ENCODE peak calls at places on chromosome 18, in seven cellular contexts. B is HepG2; V is body of pancreas; J is brain microvascular endothelial cell; Y is thoracic aorta; K is CD8-positive, alpha-beta memory T cell; L is right cardiac atrium. T is an unnamed sample.

GRCh38 chr18:32930695-32931301 is 158.0 kb upstream of the KLHL14 start:
- DNase-seq in V (no peak), L (no peak), J (no peak), Y (no peak), B (peak; percentile 55), K (no peak), T (no peak)

GRCh38 chr18:27695054-27695453 is 481.9 kb downstream of the CDH2 start:
- DNase-seq in K (no peak), J (no peak), Y (no peak), B (no peak), V (no peak), L (no peak), T (peak; percentile 16)

GRCh38 chr18:49362431-49362830 is 98.0 kb downstream of the DYM start:
- DNase-seq in L (no peak), B (no peak), K (no peak), V (no peak), Y (no peak), J (no peak), T (no peak)

GRCh38 chr18:10321576-10321975 is 132.9 kb upstream of the APCDD1 start:
- DNase-seq in L (no peak), B (no peak), K (no peak), J (no peak), V (no peak), Y (no peak), T (no peak)

GRCh38 chr18:75438891-75439290 is 11.4 kb upstream of the SMIM21 start:
- DNase-seq in K (no peak), V (no peak), L (no peak), J (no peak), Y (no peak), B (no peak), T (no peak)

GRCh38 chr18:55290898-55291297 is 297.1 kb downstream of the TCF4 start:
- DNase-seq in L (no peak), V (no peak), J (no peak), Y (no peak), K (no peak), B (no peak), T (no peak)

GRCh38 chr18:55353806-55354205 is 234.2 kb downstream of the TCF4 start:
- DNase-seq in Y (no peak), K (no peak), V (no peak), J (no peak), B (no peak), L (no peak), T (no peak)

GRCh38 chr18:74196220-74197119 is 48.1 kb downstream of the TIMM21 start:
- DNase-seq in L (no peak), K (peak; percentile 74), Y (no peak), B (peak; percentile 76), J (peak; percentile 51), V (peak; percentile 51), T (peak; percentile 63)

GRCh38 chr18:54323561-54323960 is 34.1 kb downstream of the STARD6 start:
- DNase-seq in K (no peak), B (no peak), L (no peak), Y (no peak), V (no peak), J (no peak), T (no peak)

GRCh38 chr18:43367895-43368294 is 90.6 kb upstream of the SYT4 start:
- DNase-seq in K (no peak), J (no peak), V (no peak), L (no peak), Y (no peak), B (no peak), T (no peak)
- H3K4me3 ChIP-seq in K (no peak overlapping the region), J (no peak overlapping the region), V (no peak overlapping the region), L (no peak overlapping the region), Y (no peak overlapping the region), B (no peak overlapping the region), T (no peak overlapping the region)

DNA sequence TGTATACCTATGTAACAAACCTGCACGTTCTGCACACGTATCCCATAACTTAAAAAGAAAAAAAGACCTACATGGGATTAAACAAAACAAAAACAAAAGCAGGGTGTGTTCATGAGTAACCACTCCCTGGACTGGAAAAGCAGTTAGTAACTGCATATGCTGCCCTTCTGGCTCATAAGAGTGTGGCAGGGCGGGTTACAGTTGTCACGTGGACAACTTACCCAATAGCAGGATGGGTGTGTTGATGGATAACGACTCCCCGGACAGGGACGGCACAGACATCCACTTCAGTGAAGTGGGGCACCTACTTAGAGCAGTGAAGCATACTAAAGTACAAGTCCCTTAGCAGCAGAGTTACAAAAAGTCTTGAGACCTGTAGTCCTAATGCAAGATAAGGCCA is 136.7 kb downstream of the CCBE1 start:
- DNase-seq in J (no peak), L (no peak), B (no peak), K (no peak), Y (no peak), V (no peak), T (no peak)
- H3K27ac ChIP-seq in J (no peak overlapping the region), L (no peak overlapping the region), B (no peak overlapping the region), K (no peak overlapping the region), Y (no peak overlapping the region), V (no peak overlapping the region), T (no peak overlapping the region)

GRCh38 chr18:46700026-46700425 is 43.0 kb upstream of the LOXHD1 start:
- DNase-seq in L (no peak), Y (no peak), K (no peak), B (no peak), V (no peak), J (no peak), T (no peak)

GRCh38 chr18:46696702-46697101 is 39.7 kb upstream of the LOXHD1 start:
- DNase-seq in J (no peak), B (no peak), Y (no peak), L (no peak), V (no peak), K (no peak), T (no peak)

GRCh38 chr18:46696268-46696667 is 39.2 kb upstream of the LOXHD1 start:
- DNase-seq in Y (no peak), K (no peak), V (no peak), L (no peak), J (no peak), B (no peak), T (peak; percentile 46)
- H3K4me3 ChIP-seq in Y (no peak overlapping the region), K (no peak overlapping the region), V (no peak overlapping the region), L (no peak overlapping the region), J (no peak overlapping the region), B (no peak overlapping the region), T (no peak overlapping the region)

DNA sequence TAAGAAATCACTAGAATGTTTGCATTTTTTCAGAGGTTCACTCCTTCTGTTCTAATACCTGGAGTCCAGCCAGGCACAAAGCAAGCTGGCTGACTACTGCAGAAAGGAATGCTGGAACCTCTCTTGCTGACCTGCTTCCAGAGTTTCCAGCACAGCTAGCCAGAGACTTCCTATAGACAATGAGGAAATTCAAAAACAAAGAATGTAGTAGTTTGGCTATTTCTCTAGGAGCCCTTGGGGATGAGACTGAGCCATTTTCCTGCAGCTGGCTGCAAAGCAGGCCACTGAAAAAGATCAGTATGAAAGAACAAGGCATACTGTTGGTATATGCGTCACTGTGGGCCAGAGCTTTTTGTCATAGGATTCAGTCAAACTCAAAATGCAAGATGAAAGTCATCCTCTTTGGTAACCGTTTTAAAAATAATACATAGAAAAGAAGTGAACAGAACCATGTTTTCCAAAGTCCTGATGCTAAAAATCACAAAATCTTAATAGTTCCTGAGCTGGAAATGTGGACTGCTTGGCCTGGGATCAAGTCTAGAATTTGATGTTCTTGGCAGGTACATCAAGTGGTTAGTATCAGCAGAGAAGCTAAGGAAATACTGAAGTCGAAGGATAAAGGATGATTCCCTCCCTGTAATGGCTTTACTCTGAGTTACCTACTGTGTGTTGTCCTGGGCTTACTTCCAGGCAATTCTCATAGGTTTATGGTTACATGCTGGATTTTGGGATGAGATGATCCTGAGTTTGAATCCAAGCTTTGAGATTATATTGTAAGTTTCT is 9.0 kb upstream of the DSEL start:
- DNase-seq in V (peak; percentile 49), B (peak; percentile 36), L (peak; percentile 72), J (peak; percentile 95), K (no peak), Y (no peak), T (peak; percentile 68)
- H3K27ac ChIP-seq in V (peak overlapping the region; percentile 22), B (no peak overlapping the region), L (no peak overlapping the region), J (peak overlapping the region; percentile 47), K (no peak overlapping the region), Y (peak overlapping the region; percentile 70), T (peak overlapping the region; percentile 22)

GRCh38 chr18:11852048-11852341 is 782 bp downstream of the CHMP1B start:
- DNase-seq in Y (no peak), B (no peak), V (no peak), J (no peak), L (no peak), K (peak; percentile 58), T (no peak)

GRCh38 chr18:11851156-11852047 is at the start of gene CHMP1B:
- DNase-seq in V (peak; percentile 98), J (peak; percentile 97), K (peak; percentile 97), Y (peak; percentile 92), B (peak; percentile 91), L (peak; percentile 100), T (peak; percentile 99)

GRCh38 chr18:11850821-11851155 is 425 bp upstream of the CHMP1B start:
- DNase-seq in K (no peak), Y (no peak), J (no peak), B (no peak), V (no peak), L (peak; percentile 59), T (no peak)

GRCh38 chr18:11849279-11849678 is 1.9 kb upstream of the CHMP1B start:
- DNase-seq in V (no peak), B (no peak), J (no peak), L (no peak), Y (no peak), K (no peak), T (no peak)

GRCh38 chr18:11849845-11850747 is 1.1 kb upstream of the CHMP1B start:
- DNase-seq in Y (no peak), V (peak; percentile 62), J (peak; percentile 98), K (peak; percentile 76), L (peak; percentile 83), B (peak; percentile 76), T (peak; percentile 68)
- H3K4me3 ChIP-seq in Y (peak overlapping the region; percentile 84), V (no peak overlapping the region), J (peak overlapping the region; percentile 99), K (peak overlapping the region; percentile 99), L (peak overlapping the region; percentile 91), B (peak overlapping the region; percentile 83), T (peak overlapping the region; percentile 88)

GRCh38 chr18:3664563-3665178 is 214.7 kb downstream of the TGIF1 start:
- DNase-seq in V (no peak), Y (no peak), L (no peak), J (no peak), K (no peak), B (peak; percentile 95), T (peak; percentile 21)

GRCh38 chr18:3665780-3666525 is 216.0 kb downstream of the TGIF1 start:
- DNase-seq in L (peak; percentile 88), V (peak; percentile 86), B (peak; percentile 99), K (peak; percentile 59), Y (peak; percentile 20), J (peak; percentile 85), T (peak; percentile 90)

GRCh38 chr18:3665187-3665586 is 215.2 kb downstream of the TGIF1 start:
- DNase-seq in L (no peak), K (no peak), B (no peak), V (no peak), Y (no peak), J (no peak), T (no peak)

GRCh38 chr18:3667255-3668137 is 217.5 kb downstream of the TGIF1 start:
- DNase-seq in K (no peak), J (no peak), Y (no peak), V (no peak), B (peak; percentile 72), L (no peak), T (no peak)

GRCh38 chr18:3666526-3667254 is 216.7 kb downstream of the TGIF1 start:
- DNase-seq in K (no peak), L (no peak), V (no peak), Y (no peak), B (no peak), J (no peak), T (no peak)
- H3K27ac ChIP-seq in K (no peak overlapping the region), L (no peak overlapping the region), V (no peak overlapping the region), Y (no peak overlapping the region), B (peak overlapping the region; percentile 85), J (no peak overlapping the region), T (no peak overlapping the region)

GRCh38 chr18:24631238-24632025 is 171.0 kb downstream of the HRH4 start:
- DNase-seq in B (no peak), J (no peak), V (no peak), Y (no peak), K (no peak), L (peak; percentile 56), T (peak; percentile 80)
- H3K4me3 ChIP-seq in B (no peak overlapping the region), J (no peak overlapping the region), V (no peak overlapping the region), Y (peak overlapping the region; percentile 16), K (no peak overlapping the region), L (no peak overlapping the region), T (peak overlapping the region; percentile 6)

T was measured in testis.